ENCODE peak calls at places on chromosomes 2 and 18, in five cellular contexts. One of them, this sample, is unnamed.

GRCh38 chr18:3690682-3691066 is 240.7 kb downstream of the TGIF1 start:
- DNase-seq in GM04504: no peak
- DNase-seq in fibroblast of the aortic adventitia: peak
- DNase-seq in spleen: no peak
- DNase-seq in heart left ventricle: no peak
- DNase-seq in this sample: no peak

GRCh38 chr2:3170792-3171455 is 206.7 kb downstream of the EIPR1 start:
- DNase-seq in heart left ventricle: no peak
- DNase-seq in fibroblast of the aortic adventitia: no peak
- DNase-seq in GM04504: no peak
- DNase-seq in spleen: peak
- DNase-seq in this sample: no peak

GRCh38 chr2:203904022-203904421 is 32.5 kb upstream of the ICOS start:
- DNase-seq in spleen: no peak
- DNase-seq in heart left ventricle: no peak
- DNase-seq in fibroblast of the aortic adventitia: no peak
- DNase-seq in GM04504: no peak
- DNase-seq in this sample: no peak

GRCh38 chr2:144894612-144895300 is 374.8 kb upstream of the ZEB2 start:
- DNase-seq in GM04504: no peak
- DNase-seq in fibroblast of the aortic adventitia: no peak
- DNase-seq in heart left ventricle: no peak
- DNase-seq in spleen: no peak
- DNase-seq in this sample: no peak

GRCh38 chr2:28510184-28510583 is 14.3 kb downstream of the PLB1 start:
- DNase-seq in fibroblast of the aortic adventitia: peak
- DNase-seq in GM04504: no peak
- DNase-seq in spleen: no peak
- DNase-seq in heart left ventricle: peak
- DNase-seq in this sample: no peak

GRCh38 chr18:35376742-35377695 is at the start of gene ZNF396:
- DNase-seq in GM04504: no peak
- DNase-seq in fibroblast of the aortic adventitia: peak
- DNase-seq in heart left ventricle: peak
- DNase-seq in spleen: peak
- DNase-seq in this sample: no peak

GRCh38 chr2:1051585-1051984 is 100.9 kb downstream of the SNTG2 start:
- DNase-seq in fibroblast of the aortic adventitia: no peak
- DNase-seq in heart left ventricle: no peak
- DNase-seq in GM04504: no peak
- DNase-seq in spleen: no peak
- DNase-seq in this sample: no peak

GRCh38 chr2:24317491-24317920 is 42.8 kb downstream of the ITSN2 start:
- DNase-seq in GM04504: no peak
- DNase-seq in heart left ventricle: no peak
- DNase-seq in fibroblast of the aortic adventitia: peak
- DNase-seq in spleen: no peak
- DNase-seq in this sample: no peak

GRCh38 chr2:216109962-216110614 is 940 bp downstream of the XRCC5 start:
- DNase-seq in fibroblast of the aortic adventitia: peak
- DNase-seq in GM04504: peak
- DNase-seq in heart left ventricle: no peak
- DNase-seq in spleen: no peak
- DNase-seq in this sample: no peak

GRCh38 chr2:127365211-127365643 is 22.5 kb downstream of the MAP3K2 start:
- DNase-seq in heart left ventricle: no peak
- DNase-seq in spleen: no peak
- DNase-seq in fibroblast of the aortic adventitia: no peak
- DNase-seq in GM04504: no peak
- DNase-seq in this sample: no peak

GRCh38 chr2:41723531-41723930 is 324.3 kb upstream of the PKDCC start:
- DNase-seq in fibroblast of the aortic adventitia: no peak
- DNase-seq in heart left ventricle: no peak
- DNase-seq in spleen: no peak
- DNase-seq in GM04504: no peak
- DNase-seq in this sample: no peak

GRCh38 chr2:70807102-70807827 is 13.1 kb downstream of the CLEC4F start:
- DNase-seq in fibroblast of the aortic adventitia: no peak
- DNase-seq in heart left ventricle: no peak
- DNase-seq in GM04504: no peak
- DNase-seq in spleen: no peak
- DNase-seq in this sample: no peak

GRCh38 chr18:46705521-46705920 is 48.5 kb upstream of the LOXHD1 start:
- DNase-seq in fibroblast of the aortic adventitia: no peak
- DNase-seq in heart left ventricle: no peak
- DNase-seq in GM04504: no peak
- DNase-seq in spleen: no peak
- DNase-seq in this sample: no peak

GRCh38 chr2:149037851-149038250 is 648 bp upstream of the LYPD6B start:
- DNase-seq in fibroblast of the aortic adventitia: no peak
- DNase-seq in GM04504: no peak
- DNase-seq in spleen: no peak
- DNase-seq in heart left ventricle: no peak
- DNase-seq in this sample: no peak

GRCh38 chr2:63790913-63791312 is 50.8 kb upstream of the UGP2 start:
- DNase-seq in heart left ventricle: no peak
- DNase-seq in fibroblast of the aortic adventitia: peak
- DNase-seq in GM04504: peak
- DNase-seq in spleen: no peak
- DNase-seq in this sample: peak